ENCODE peak calls at places on chromosomes 11 and 22, in six cellular contexts. J is spleen, V is sigmoid colon, M is right lobe of liver, P is SK-N-SH, L is breast epithelium. I is an unnamed sample.

GRCh38 chr11:111347723-111348115 is 31.4 kb downstream of the POU2AF1 start:
- DNase-seq in M (no peak), J (no peak), V (no peak), P (no peak), L (no peak), I (no peak)

GRCh38 chr22:27682438-27682837 is 119.1 kb downstream of the MN1 start:
- DNase-seq in V (no peak), P (no peak), L (no peak), J (no peak), M (no peak), I (no peak)

GRCh38 chr22:23249506-23250423 is 69.5 kb downstream of the BCR start:
- DNase-seq in J (no peak), P (peak; percentile 83), L (no peak), M (no peak), V (no peak), I (no peak)

GRCh38 chr11:47464479-47464878 is 15.5 kb upstream of the RAPSN start:
- DNase-seq in J (peak; percentile 36), V (peak; percentile 8), P (no peak), L (no peak), M (no peak), I (no peak)

GRCh38 chr22:20118572-20119020 is 1.6 kb upstream of the TRMT2A start:
- DNase-seq in J (peak; percentile 56), M (peak; percentile 32), V (no peak), P (no peak), L (no peak), I (no peak)

GRCh38 chr11:71991494-71991893 is 7.2 kb upstream of the IL18BP start:
- DNase-seq in J (no peak), P (no peak), M (no peak), V (no peak), L (no peak), I (no peak)

GRCh38 chr22:31400023-31400397 is 606 bp downstream of the DRG1 start:
- DNase-seq in V (no peak), L (no peak), J (no peak), M (no peak), P (no peak), I (no peak)

GRCh38 chr22:31870890-31871289 is 73.4 kb upstream of the YWHAH start:
- DNase-seq in L (no peak), J (no peak), V (no peak), M (no peak), P (no peak), I (peak; percentile 83)

GRCh38 chr22:35634015-35634414 is 14.2 kb upstream of the APOL6 start:
- DNase-seq in V (peak; percentile 25), M (no peak), P (no peak), J (no peak), L (no peak), I (peak; percentile 11)

GRCh38 chr11:22752908-22753310 is 76.7 kb downstream of the SVIP start:
- DNase-seq in J (no peak), P (no peak), L (no peak), M (no peak), V (no peak), I (no peak)

GRCh38 chr11:58880166-58880565 is 35.7 kb upstream of the GLYATL2 start:
- DNase-seq in L (no peak), M (no peak), P (no peak), J (no peak), V (no peak), I (no peak)

GRCh38 chr11:33773399-33774355 is 643 bp downstream of the FBXO3 start:
- DNase-seq in V (peak; percentile 66), P (peak; percentile 39), M (no peak), J (peak; percentile 93), L (no peak), I (no peak)

GRCh38 chr11:83681045-83681781 is 395.0 kb upstream of the CCDC90B start:
- DNase-seq in M (no peak), J (no peak), L (no peak), P (no peak), V (no peak), I (no peak)

GRCh38 chr11:116499396-116500001 is 273.3 kb downstream of the BUD13 start:
- DNase-seq in V (peak; percentile 91), L (peak; percentile 65), P (peak; percentile 67), J (no peak), M (peak; percentile 61), I (no peak)

GRCh38 chr22:46224044-46224746 is 25.9 kb downstream of the CDPF1 start:
- DNase-seq in L (no peak), V (no peak), P (no peak), J (no peak), M (peak; percentile 83), I (no peak)

GRCh38 chr11:44955019-44955738 is 4.5 kb upstream of the TP53I11 start:
- DNase-seq in J (no peak), V (peak; percentile 90), P (no peak), L (no peak), M (no peak), I (no peak)

DNA sequence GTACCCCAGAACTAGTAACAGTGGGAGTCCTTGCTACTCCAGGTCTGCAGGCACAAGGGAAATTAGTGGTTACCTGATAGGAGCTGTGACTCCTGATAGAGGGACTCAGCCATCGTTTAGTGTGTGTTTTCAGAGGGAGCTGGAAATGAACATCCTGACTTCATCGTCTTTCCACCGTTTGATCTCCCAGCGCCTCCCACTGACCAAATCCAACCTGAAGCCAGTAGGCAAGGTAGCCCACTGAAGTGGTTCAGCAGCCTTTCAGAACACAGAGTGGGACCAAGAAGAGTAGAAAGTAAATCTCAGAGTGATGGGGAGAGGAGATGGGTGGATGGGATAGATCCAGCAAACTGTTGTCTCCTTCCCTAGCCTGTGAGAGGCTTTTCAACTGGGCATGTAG is 385.9 kb downstream of the INSC start:
- DNase-seq in V (no peak), P (no peak), L (no peak), J (no peak), M (no peak), I (no peak)
- H3K27ac ChIP-seq in V (no peak overlapping the region), P (no peak overlapping the region), L (no peak overlapping the region), J (no peak overlapping the region), M (no peak overlapping the region), I (no peak overlapping the region)

GRCh38 chr22:50340157-50340879 is 2.8 kb upstream of the PPP6R2 start:
- DNase-seq in M (no peak), P (peak; percentile 39), L (no peak), V (no peak), J (no peak), I (no peak)
- TF ChIP-seq CTCF in M (no peak), P (no peak), L (no peak), V (no peak), J (no peak), I (no peak)

GRCh38 chr11:30760341-30760740 is 174.2 kb upstream of the MPPED2 start:
- DNase-seq in M (no peak), V (no peak), L (no peak), P (no peak), J (no peak), I (no peak)
- H3K36me3 ChIP-seq in M (no peaks in the 10 kb centered on the region), V (no peaks in the 10 kb centered on the region), L (no peaks in the 10 kb centered on the region), P (no peaks in the 10 kb centered on the region), J (no peaks in the 10 kb centered on the region), I (no peaks in the 10 kb centered on the region)

GRCh38 chr11:10524471-10524870 is 16.5 kb downstream of the RNF141 start:
- DNase-seq in P (no peak), L (no peak), M (no peak), V (no peak), J (no peak), I (no peak)
- H3K27ac ChIP-seq in P (no peak overlapping the region), L (no peak overlapping the region), M (no peak overlapping the region), V (no peak overlapping the region), J (no peak overlapping the region), I (no peak overlapping the region)

I was measured in RWPE2.